ENCODE peak calls at places on chromosomes 6 and 20, in four cellular contexts. Y is T follicular helper cell, E is NCI-H2171 treated with DMSO at 0.1 percent for 48 hours, U is AG08396. B is an unnamed sample.

GRCh38 chr6:13303668-13304017 is 24.7 kb downstream of the TBC1D7 start:
- DNase-seq in Y (no peak), E (no peak), U (peak), B (no peak)

GRCh38 chr6:108120311-108120710 is 45.5 kb upstream of the NR2E1 start:
- DNase-seq in Y (no peak), E (no peak), U (no peak), B (no peak)

GRCh38 chr20:50788045-50788867 is 6.6 kb upstream of the BCAS4 start:
- DNase-seq in Y (no peak), E (peak), U (peak), B (no peak)

GRCh38 chr20:7694940-7695567 is 245.2 kb downstream of the HAO1 start:
- DNase-seq in Y (no peak), E (no peak), U (no peak), B (no peak)

GRCh38 chr6:112691289-112691688 is 344.2 kb downstream of the RFPL4B start:
- DNase-seq in Y (no peak), E (peak), U (peak), B (no peak)

GRCh38 chr6:169289671-169290408 is 36.2 kb upstream of the THBS2 start:
- DNase-seq in Y (no peak), E (no peak), U (no peak), B (no peak)

GRCh38 chr20:21796059-21796458 is 90.6 kb downstream of the PAX1 start:
- DNase-seq in Y (no peak), E (peak), U (no peak), B (no peak)

GRCh38 chr20:13586133-13586532 is 52.6 kb downstream of the TASP1 start:
- DNase-seq in Y (no peak), E (no peak), U (no peak), B (no peak)

GRCh38 chr6:18219611-18220010 is 44.7 kb downstream of the DEK start:
- DNase-seq in Y (no peak), E (no peak), U (no peak), B (no peak)

B was measured in effector CD8-positive, alpha-beta T cell.